ENCODE peak calls at places on chromosome 3, in five cellular contexts. F, Q, E, O and Z are unnamed samples.

GRCh38 chr3:51686512-51687215 is 15.6 kb downstream of the TEX264 start:
- DNase-seq in E (peak), O (no peak), F (no peak), Q (no peak), Z (peak)

GRCh38 chr3:112327371-112327951 is 5.5 kb upstream of the CD200 start:
- DNase-seq in Q (peak), O (no peak), F (no peak), E (peak), Z (peak)

GRCh38 chr3:32557640-32558352 is 12.9 kb downstream of the DYNC1LI1 start:
- DNase-seq in Q (no peak), E (no peak), F (no peak), O (no peak), Z (peak)

GRCh38 chr3:127796751-127797150 is 25.6 kb downstream of the MGLL start:
- DNase-seq in F (no peak), O (no peak), Q (no peak), E (no peak), Z (no peak)

GRCh38 chr3:172536993-172537419 is 13.8 kb upstream of the TNFSF10 start:
- DNase-seq in E (no peak), Q (no peak), O (no peak), F (no peak), Z (peak)

GRCh38 chr3:156381253-156381652 is 173.7 kb downstream of the SSR3 start:
- DNase-seq in O (no peak), E (no peak), F (no peak), Q (no peak), Z (no peak)

GRCh38 chr3:126213376-126214044 is 33.1 kb upstream of the ALDH1L1 start:
- DNase-seq in O (no peak), E (no peak), Q (peak), F (no peak), Z (no peak)

GRCh38 chr3:54243262-54243931 is 121.0 kb downstream of the CACNA2D3 start:
- DNase-seq in Q (peak), F (no peak), E (no peak), O (no peak), Z (peak)

GRCh38 chr3:100761211-100761921 is 52.1 kb downstream of the TFG start:
- DNase-seq in Q (no peak), E (no peak), F (no peak), O (no peak), Z (peak)

DNA sequence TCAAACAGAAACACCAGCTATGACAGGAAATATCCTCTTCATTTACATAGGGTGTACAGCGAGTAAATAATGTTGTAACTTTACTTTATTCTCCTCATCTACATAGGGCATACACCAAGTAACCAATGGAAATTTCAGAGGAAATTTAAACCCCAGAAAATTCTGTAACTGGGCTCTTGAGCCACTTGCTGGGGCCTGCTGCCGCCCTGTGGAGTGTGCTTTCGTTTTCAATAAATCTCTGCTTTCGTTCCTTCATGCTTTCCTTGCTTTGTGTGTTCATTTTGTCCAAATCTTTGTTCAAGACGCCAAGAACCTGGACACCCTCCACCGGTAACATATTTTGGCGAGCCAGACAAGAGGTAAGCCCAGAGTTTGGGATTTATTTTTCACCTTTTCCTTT is 990.4 kb upstream of the CADM2 start:
- DNase-seq in O (no peak), F (no peak), E (no peak), Q (no peak), Z (no peak)
- TF ChIP-seq CTCF in O (no peak), F (no peak), E (no peak), Q (no peak), Z (no peak)

DNA sequence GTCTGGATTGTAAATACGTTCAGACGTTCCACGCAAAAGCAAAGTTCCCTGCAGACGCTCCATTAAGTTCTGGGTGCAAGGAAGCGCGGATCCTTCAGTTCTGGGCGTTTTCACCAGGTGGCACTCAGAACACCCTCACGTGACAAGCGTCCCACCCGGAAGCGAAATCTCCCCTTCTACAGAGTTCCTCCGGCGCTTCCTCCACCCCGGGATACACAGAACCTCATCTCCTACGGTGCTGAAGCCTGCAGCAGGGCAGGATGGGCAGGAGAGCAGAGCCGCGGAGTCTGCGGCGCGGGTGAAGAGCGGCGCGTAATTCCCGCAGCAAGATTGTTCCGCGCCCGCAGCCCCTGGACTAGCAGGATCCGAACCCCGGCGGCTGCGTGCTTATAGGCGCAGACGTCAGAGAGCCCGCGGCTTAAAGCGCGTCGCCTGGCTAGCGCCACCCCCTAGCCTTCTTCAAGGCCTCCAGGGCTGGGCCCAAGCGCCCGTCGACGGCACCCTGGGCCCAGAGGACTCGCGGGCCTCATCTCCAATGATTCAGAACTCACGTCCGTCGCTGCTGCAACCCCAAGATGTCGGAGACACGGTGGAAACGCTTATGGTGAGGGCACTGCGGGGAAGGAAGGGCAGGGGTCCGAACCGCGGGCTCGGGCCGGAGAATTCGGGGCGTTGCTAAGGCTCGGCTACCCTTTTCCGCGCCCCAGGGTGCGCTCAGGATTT is at the start of gene SLC25A38:
- DNase-seq in F (peak), Q (peak), E (peak), O (peak), Z (peak)
- TF ChIP-seq CTCF in F (no peak), Q (peak), E (peak), O (peak), Z (peak)

DNA sequence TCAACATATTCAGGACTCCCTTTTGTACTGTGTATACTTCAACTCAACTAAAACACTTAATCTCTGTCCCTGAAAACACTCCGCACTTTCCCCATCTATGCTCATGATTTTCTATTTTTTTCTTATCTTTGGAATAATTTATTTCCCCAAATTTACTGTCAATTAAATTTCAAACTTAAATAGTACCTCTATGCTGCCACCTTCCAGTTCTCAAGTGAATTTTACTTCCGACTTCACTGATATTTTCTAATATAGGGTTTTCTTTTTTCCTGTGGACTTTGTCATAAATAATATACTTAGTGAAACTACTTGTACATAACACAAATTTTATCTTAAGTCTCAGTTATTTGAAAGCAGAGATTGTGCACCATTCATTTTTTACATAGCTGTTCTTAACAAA is 1303.3 kb downstream of the OTOL1 start:
- DNase-seq in O (no peak), Q (peak), F (no peak), E (no peak), Z (no peak)
- TF ChIP-seq CTCF in O (no peak), Q (no peak), F (no peak), E (no peak), Z (no peak)

GRCh38 chr3:12809435-12809834 is 13.0 kb downstream of the CAND2 start:
- DNase-seq in O (no peak), E (no peak), F (no peak), Q (no peak), Z (no peak)

GRCh38 chr3:12808587-12808986 is 12.1 kb downstream of the CAND2 start:
- DNase-seq in F (no peak), O (no peak), E (no peak), Q (no peak), Z (no peak)

GRCh38 chr3:12809001-12809400 is 12.5 kb downstream of the CAND2 start:
- DNase-seq in Q (no peak), F (no peak), E (no peak), O (no peak), Z (no peak)

GRCh38 chr3:12807960-12808359 is 11.5 kb downstream of the CAND2 start:
- DNase-seq in Q (no peak), E (no peak), F (no peak), O (no peak), Z (no peak)

GRCh38 chr3:12807066-12807465 is 10.6 kb downstream of the CAND2 start:
- DNase-seq in F (no peak), E (no peak), O (no peak), Q (no peak), Z (no peak)
- TF ChIP-seq CTCF in F (no peak), E (no peak), O (no peak), Q (no peak), Z (no peak)

DNA sequence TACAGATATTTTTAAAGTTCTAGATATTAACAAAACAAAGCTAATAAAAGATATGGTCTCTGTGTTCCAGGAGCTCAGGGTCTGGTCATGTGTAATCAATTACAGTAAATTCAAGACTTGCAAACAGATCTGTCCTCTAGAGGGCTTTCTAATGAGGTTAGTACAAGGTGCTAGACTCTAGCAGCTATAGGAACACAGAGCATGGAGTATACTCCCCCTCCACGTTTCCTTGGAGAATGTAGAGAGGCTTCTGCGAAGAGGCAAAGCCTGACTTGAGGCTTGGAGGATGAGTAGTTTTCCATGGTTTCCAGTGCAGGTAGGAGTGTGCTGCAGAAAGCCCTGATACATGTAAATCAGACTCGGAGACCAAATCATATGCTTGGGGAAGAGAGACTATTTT is 32.7 kb upstream of the DLG1 start:
- DNase-seq in F (no peak), E (no peak), Q (no peak), O (no peak), Z (no peak)
- TF ChIP-seq CTCF in F (no peak), E (no peak), Q (no peak), O (no peak), Z (no peak)

DNA sequence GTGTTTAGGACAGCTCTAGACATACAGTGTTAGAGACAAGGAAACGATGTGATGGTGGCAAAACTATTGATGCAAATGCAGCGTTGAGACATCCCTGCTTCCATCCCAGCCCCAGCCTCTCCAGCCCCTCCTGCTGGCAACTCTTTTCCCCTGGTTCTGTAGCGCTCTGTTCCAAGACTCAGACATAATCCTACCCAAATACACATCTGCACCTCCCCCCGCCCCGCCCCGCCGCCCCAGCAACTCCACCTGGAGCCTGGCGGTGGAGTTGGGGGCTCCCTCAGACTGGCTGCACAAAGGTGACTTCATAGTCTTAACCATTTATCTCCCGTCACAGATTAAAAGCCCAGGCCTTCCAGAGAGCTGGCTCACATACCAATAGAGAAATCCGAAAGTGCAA is 7.2 kb upstream of the SEC22A start:
- DNase-seq in O (peak), E (no peak), F (peak), Q (peak), Z (no peak)
- TF ChIP-seq CTCF in O (peak), E (no peak), F (peak), Q (peak), Z (peak)

DNA sequence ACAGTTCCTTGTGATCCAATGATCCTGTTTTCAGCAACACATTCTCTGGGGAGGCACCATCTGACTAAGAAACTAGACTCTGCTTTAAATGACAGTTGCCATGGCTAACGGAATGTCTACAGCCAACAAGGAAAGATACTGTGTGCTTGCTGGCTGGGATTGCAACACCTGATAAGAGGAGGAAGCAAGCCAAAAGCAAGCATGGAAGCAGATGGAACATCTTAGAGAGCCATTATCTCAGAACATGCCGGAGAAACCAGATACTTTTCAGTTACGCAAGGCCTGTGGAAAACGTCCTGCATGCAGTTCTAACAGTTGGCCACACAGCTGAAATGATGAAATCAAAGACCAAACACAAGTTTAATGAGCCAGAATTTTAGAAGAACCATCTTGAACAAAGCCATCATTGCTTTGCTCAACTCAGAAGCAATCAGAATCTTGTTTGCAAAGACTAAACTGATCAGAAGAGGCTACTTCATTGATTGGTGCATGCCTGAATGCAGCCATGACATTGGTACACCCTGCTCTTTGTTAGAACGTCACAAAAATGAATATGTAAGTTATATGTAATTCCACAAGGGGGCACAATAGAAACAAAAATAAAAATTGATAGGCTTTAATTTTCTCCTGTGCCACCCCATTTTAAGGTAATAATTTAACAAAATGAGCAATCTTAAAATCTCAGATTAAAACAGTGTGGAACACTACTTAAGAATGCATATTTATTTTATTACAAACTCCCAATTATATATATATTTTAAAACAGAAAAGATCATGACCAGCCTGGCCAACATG is 50.8 kb downstream of the GXYLT2 start:
- DNase-seq in Q (peak), F (no peak), E (peak), O (peak), Z (peak)
- TF ChIP-seq CTCF in Q (peak), F (peak), E (peak), O (peak), Z (peak)

GRCh38 chr3:4533489-4534443 is 40.6 kb downstream of the ITPR1 start:
- DNase-seq in O (no peak), Q (peak), E (no peak), F (peak), Z (no peak)
- TF ChIP-seq CTCF in O (no peak), Q (no peak), E (no peak), F (no peak), Z (no peak)

GRCh38 chr3:194685723-194686413 is at the start of gene FAM43A:
- DNase-seq in Q (peak), O (peak), F (peak), E (peak), Z (peak)
- TF ChIP-seq CTCF in Q (peak), O (peak), F (no peak), E (peak), Z (no peak)